ENCODE peak calls at places on chromosomes 1 and 21, in seven cellular contexts. C is T-helper 9 cell; Q is DMS 273 treated with DMSO at 0.1 percent for 48 hours; P is activated naive CD8-positive, alpha-beta T cell treated with anti-CD3 and anti-CD28 coated beads, Interleukin-2, amount 50 U/mL, for 24 hours; U is fibroblast of the conjunctiva; K is effector memory CD8-positive, alpha-beta T cell; E is RCC 7860. J is an unnamed sample.

GRCh38 chr1:188070848-188071247 is 1242.1 kb downstream of the PLA2G4A start:
- DNase-seq in C (no peak), Q (no peak), P (no peak), U (no peak), K (no peak), E (no peak), J (no peak)

GRCh38 chr1:228151526-228151925 is 1.8 kb downstream of the GJC2 start:
- DNase-seq in C (no peak), Q (no peak), P (no peak), U (no peak), K (no peak), E (no peak), J (no peak)

GRCh38 chr1:199704231-199704630 is 323.3 kb upstream of the NR5A2 start:
- DNase-seq in C (no peak), Q (no peak), P (no peak), U (no peak), K (no peak), E (no peak), J (no peak)

GRCh38 chr1:8987881-8988617 is 38.2 kb downstream of the SLC2A7 start:
- DNase-seq in C (peak), Q (no peak), P (peak), U (no peak), K (peak), E (no peak), J (peak)

GRCh38 chr21:29231781-29232548 is 66.8 kb upstream of the BACH1 start:
- DNase-seq in C (no peak), Q (no peak), P (no peak), U (no peak), K (no peak), E (no peak), J (no peak)

GRCh38 chr21:45253180-45253579 is 34.5 kb downstream of the POFUT2 start:
- DNase-seq in C (no peak), Q (no peak), P (no peak), U (no peak), K (no peak), E (peak), J (no peak)

GRCh38 chr1:165463978-165464377 is 19.1 kb upstream of the RXRG start:
- DNase-seq in C (no peak), Q (no peak), P (no peak), U (no peak), K (no peak), E (no peak), J (no peak)

GRCh38 chr21:21268061-21268471 is 269.9 kb downstream of the NCAM2 start:
- DNase-seq in C (no peak), Q (no peak), P (no peak), U (no peak), K (no peak), E (no peak), J (peak)

GRCh38 chr1:99648107-99648506 is 2.2 kb downstream of the PALMD start:
- DNase-seq in C (no peak), Q (peak), P (no peak), U (no peak), K (no peak), E (peak), J (peak)

GRCh38 chr1:9670085-9670484 is 18.6 kb downstream of the PIK3CD start:
- DNase-seq in C (no peak), Q (no peak), P (no peak), U (no peak), K (no peak), E (no peak), J (no peak)

GRCh38 chr21:44520326-44521300 is 19.4 kb downstream of the KRTAP10-1 start:
- DNase-seq in C (no peak), Q (no peak), P (no peak), U (no peak), K (no peak), E (no peak), J (no peak)

GRCh38 chr1:25540750-25541350 is 2.6 kb upstream of the LDLRAP1 start:
- DNase-seq in C (no peak), Q (peak), P (no peak), U (no peak), K (no peak), E (no peak), J (no peak)

GRCh38 chr1:36609241-36610027 is 126.7 kb upstream of the CSF3R start:
- DNase-seq in C (peak), Q (peak), P (peak), U (peak), K (peak), E (peak), J (peak)

GRCh38 chr1:115654663-115655306 is 13.0 kb downstream of the VANGL1 start:
- DNase-seq in C (no peak), Q (no peak), P (no peak), U (no peak), K (no peak), E (no peak), J (no peak)

GRCh38 chr21:31641416-31641922 is 18.0 kb upstream of the SOD1 start:
- DNase-seq in C (no peak), Q (no peak), P (no peak), U (no peak), K (no peak), E (no peak), J (no peak)

GRCh38 chr1:6832789-6833188 is 47.5 kb downstream of the CAMTA1 start:
- DNase-seq in C (no peak), Q (no peak), P (no peak), U (no peak), K (no peak), E (no peak), J (peak)

GRCh38 chr1:50851466-50851865 is 108.6 kb downstream of the FAF1 start:
- DNase-seq in C (no peak), Q (no peak), P (no peak), U (no peak), K (no peak), E (no peak), J (no peak)

GRCh38 chr1:196466656-196467055 is 141.6 kb downstream of the KCNT2 start:
- DNase-seq in C (no peak), Q (no peak), P (no peak), U (no peak), K (no peak), E (peak), J (no peak)

GRCh38 chr21:37462087-37462861 is 95.7 kb downstream of the DYRK1A start:
- DNase-seq in C (no peak), Q (no peak), P (no peak), U (no peak), K (no peak), E (no peak), J (no peak)

GRCh38 chr1:178776553-178776952 is 51.5 kb downstream of the RALGPS2 start:
- DNase-seq in C (no peak), Q (no peak), P (no peak), U (no peak), K (no peak), E (no peak), J (no peak)

GRCh38 chr1:17158961-17159360 is 39.7 kb upstream of the PADI2 start:
- DNase-seq in C (no peak), Q (no peak), P (no peak), U (no peak), K (no peak), E (peak), J (no peak)